ENCODE peak calls at places on chromosomes 12 and 14, in ten cellular contexts. K, H, T, C, B, L, E, G, Q and F are unnamed samples.

GRCh38 chr14:83217492-83217891 is 1683.8 kb upstream of the SEL1L start:
- DNase-seq in C (no peak), H (no peak), T (no peak), E (no peak), K (no peak), Q (no peak), B (peak; percentile 1), L (no peak), G (no peak), F (peak; percentile 22)

GRCh38 chr14:64807588-64807987 is 72.1 kb downstream of the SPTB start:
- DNase-seq in K (no peak), T (no peak), L (no peak), G (no peak), B (no peak), E (no peak), Q (no peak), C (peak; percentile 57), H (peak; percentile 76), F (peak; percentile 82)

GRCh38 chr12:6829532-6830220 is 1.5 kb downstream of the P3H3 start:
- DNase-seq in T (no peak), G (no peak), K (no peak), Q (no peak), C (no peak), L (no peak), B (no peak), H (no peak), E (no peak), F (peak; percentile 77)

GRCh38 chr12:119178544-119179334 is at the start of gene HSPB8:
- DNase-seq in B (peak; percentile 92), G (no peak), E (peak; percentile 56), C (peak; percentile 99), K (no peak), L (no peak), Q (peak; percentile 73), H (peak; percentile 94), T (no peak), F (peak; percentile 97)

GRCh38 chr12:99122959-99123358 is 477.9 kb downstream of the APAF1 start:
- DNase-seq in B (no peak), T (no peak), L (no peak), H (no peak), Q (no peak), E (no peak), C (no peak), G (no peak), K (no peak), F (no peak)

GRCh38 chr12:72574138-72574537 is 302.0 kb downstream of the TRHDE start:
- DNase-seq in B (no peak), H (no peak), T (no peak), C (no peak), G (no peak), E (no peak), L (no peak), Q (no peak), K (no peak), F (no peak)

GRCh38 chr14:59265808-59266207 is 77.3 kb downstream of the DAAM1 start:
- DNase-seq in G (no peak), T (no peak), E (no peak), K (no peak), H (no peak), Q (peak; percentile 35), B (no peak), L (no peak), C (no peak), F (no peak)

GRCh38 chr14:47658041-47658440 is 17.4 kb downstream of the MDGA2 start:
- DNase-seq in C (no peak), E (no peak), B (no peak), Q (no peak), T (no peak), L (no peak), H (no peak), K (no peak), G (no peak), F (no peak)

GRCh38 chr12:32478166-32478565 is 78.8 kb downstream of the FGD4 start:
- DNase-seq in L (no peak), B (no peak), E (no peak), T (no peak), G (no peak), H (no peak), Q (no peak), C (no peak), K (no peak), F (no peak)

GRCh38 chr12:127169321-127170270 is 1097.4 kb upstream of the TMEM132C start:
- DNase-seq in T (no peak), H (no peak), C (no peak), Q (no peak), E (no peak), G (no peak), K (no peak), B (peak; percentile 81), L (no peak), F (no peak)

GRCh38 chr14:85602366-85602765 is 72.4 kb downstream of the FLRT2 start:
- DNase-seq in Q (no peak), L (no peak), B (no peak), G (no peak), T (no peak), E (no peak), C (no peak), H (no peak), K (no peak), F (no peak)

GRCh38 chr14:72970058-72970630 is 43.9 kb downstream of the DCAF4 start:
- DNase-seq in B (no peak), K (no peak), H (peak; percentile 22), T (no peak), Q (no peak), L (no peak), G (no peak), C (no peak), E (no peak), F (no peak)

GRCh38 chr14:88507208-88507607 is 47.6 kb downstream of the PTPN21 start:
- DNase-seq in K (no peak), E (no peak), T (no peak), G (no peak), C (no peak), B (no peak), Q (no peak), L (no peak), H (no peak), F (no peak)
- H3K4me3 ChIP-seq in K (no peak overlapping the region), E (no peak overlapping the region), T (no peak overlapping the region), G (no peak overlapping the region), C (no peak overlapping the region), B (no peak overlapping the region), Q (no peak overlapping the region), L (no peak overlapping the region), H (no peak overlapping the region), F (no peak overlapping the region)

GRCh38 chr12:114504311-114504710 is 98.4 kb upstream of the TBX5 start:
- DNase-seq in T (no peak), B (no peak), L (no peak), H (no peak), K (no peak), Q (no peak), C (no peak), G (no peak), E (no peak), F (no peak)

GRCh38 chr12:114501474-114501807 is 95.5 kb upstream of the TBX5 start:
- DNase-seq in L (no peak), Q (no peak), H (no peak), C (no peak), E (no peak), T (no peak), K (no peak), G (no peak), B (no peak), F (no peak)

GRCh38 chr12:114499338-114499737 is 93.4 kb upstream of the TBX5 start:
- DNase-seq in E (no peak), Q (no peak), C (no peak), T (no peak), B (no peak), K (no peak), H (no peak), G (no peak), L (no peak), F (no peak)

DNA sequence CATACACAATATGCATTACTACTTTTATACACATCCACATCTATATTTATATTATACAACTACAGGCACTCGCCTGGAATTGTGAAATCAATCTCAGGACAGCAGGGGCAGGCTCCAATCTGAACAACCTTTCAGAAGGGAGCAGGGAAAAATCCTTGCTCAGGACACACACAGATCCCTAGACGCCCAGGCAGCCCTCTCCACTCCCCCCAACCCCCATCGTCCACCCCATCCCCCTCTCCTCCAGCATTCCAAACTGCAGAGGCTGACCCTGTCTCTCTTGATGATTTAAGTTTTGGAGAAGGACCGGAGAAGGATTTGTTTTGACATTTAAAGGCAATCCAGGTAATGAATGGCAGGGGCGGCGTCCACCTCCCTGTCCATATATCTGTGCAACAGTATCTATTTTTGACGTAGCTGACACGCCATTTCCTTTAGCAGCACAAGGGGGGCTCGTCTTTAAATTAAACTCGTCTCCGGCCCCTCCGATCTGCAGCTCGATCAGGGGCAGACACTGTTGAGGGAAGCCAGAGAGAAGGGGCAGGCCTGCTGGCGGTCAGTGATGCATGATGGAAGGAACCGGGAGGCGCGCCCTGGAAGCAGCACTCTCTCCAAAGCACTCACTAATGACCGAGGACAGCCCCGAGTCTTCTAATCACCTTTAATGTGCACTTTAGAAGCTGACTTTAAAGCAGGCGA is 95.0 kb upstream of the TBX5 start:
- DNase-seq in Q (no peak), G (no peak), L (no peak), T (no peak), K (no peak), E (no peak), B (no peak), C (no peak), H (no peak), F (no peak)
- H3K27me3 ChIP-seq in Q (peaks cover 59% of the 10 kb centered on the region), G (no peaks in the 10 kb centered on the region), L (no peaks in the 10 kb centered on the region), T (no peaks in the 10 kb centered on the region), K (no peaks in the 10 kb centered on the region), E (peaks cover 4% of the 10 kb centered on the region), B (no peaks in the 10 kb centered on the region), C (peaks cover 12% of the 10 kb centered on the region), H (peaks cover 95% of the 10 kb centered on the region), F (no peaks in the 10 kb centered on the region)

GRCh38 chr12:85405781-85406522 is 125.9 kb downstream of the ALX1 start:
- DNase-seq in C (no peak), B (peak; percentile 79), G (no peak), H (no peak), K (no peak), T (no peak), E (no peak), Q (no peak), L (no peak), F (no peak)
- H3K4me3 ChIP-seq in C (no peak overlapping the region), B (no peak overlapping the region), G (no peak overlapping the region), H (no peak overlapping the region), K (no peak overlapping the region), T (no peak overlapping the region), E (no peak overlapping the region), Q (no peak overlapping the region), L (no peak overlapping the region), F (no peak overlapping the region)

DNA sequence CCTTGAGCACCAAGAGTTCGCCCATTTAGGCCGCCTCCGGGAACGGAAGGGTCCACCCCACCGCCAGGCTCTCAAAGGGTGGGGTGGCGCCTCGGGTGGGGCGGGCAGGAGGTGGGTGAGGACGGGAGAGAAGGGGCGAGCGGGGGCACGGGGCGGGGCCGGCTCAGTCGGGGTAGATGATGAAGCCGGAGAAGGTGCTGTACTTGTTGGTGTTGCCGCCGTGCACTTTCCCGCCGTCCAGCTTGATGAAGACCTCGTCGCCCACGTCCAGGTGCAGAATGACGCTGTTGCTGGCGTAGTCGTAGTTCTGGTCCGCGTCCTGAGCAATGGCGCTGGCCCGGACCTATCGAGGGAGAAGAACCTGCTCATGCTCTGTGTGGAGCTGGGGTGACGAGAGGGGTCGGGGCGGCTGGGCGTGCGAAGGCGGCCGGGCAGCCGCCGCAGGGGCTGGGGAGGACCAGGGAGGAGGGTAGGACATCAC is 4.1 kb downstream of the C1QL4 start:
- DNase-seq in L (no peak), E (no peak), G (no peak), B (no peak), H (no peak), K (no peak), T (no peak), C (no peak), Q (no peak), F (no peak)
- H3K27me3 ChIP-seq in L (no peaks in the 10 kb centered on the region), E (peaks cover 8% of the 10 kb centered on the region), G (peaks cover 19% of the 10 kb centered on the region), B (peaks cover 19% of the 10 kb centered on the region), H (peaks cover 85% of the 10 kb centered on the region), K (peaks cover 36% of the 10 kb centered on the region), T (peaks cover 1% of the 10 kb centered on the region), C (peaks cover 53% of the 10 kb centered on the region), Q (peaks cover 58% of the 10 kb centered on the region), F (no peaks in the 10 kb centered on the region)